ENCODE peak calls at places on chromosomes 5 and 9, in five cellular contexts. I is fibroblast of lung; N is upper lobe of left lung; A is CD8-positive, alpha-beta memory T cell; H is aorta. C is an unnamed sample.

GRCh38 chr5:123787136-123787535 is 275.2 kb downstream of the CSNK1G3 start:
- DNase-seq in H (no peak), N (no peak), I (no peak), A (no peak), C (no peak)

GRCh38 chr5:172531704-172532026 is 77.3 kb upstream of the SH3PXD2B start:
- DNase-seq in A (no peak), H (no peak), N (no peak), I (no peak), C (no peak)

GRCh38 chr9:104118916-104119315 is 24.8 kb downstream of the SMC2 start:
- DNase-seq in A (no peak), N (no peak), I (no peak), H (no peak), C (no peak)

GRCh38 chr9:77183581-77183980 is 6.2 kb downstream of the VPS13A start:
- DNase-seq in N (no peak), H (no peak), I (no peak), A (no peak), C (no peak)

GRCh38 chr5:1415059-1415425 is 30.2 kb downstream of the SLC6A3 start:
- DNase-seq in I (no peak), H (peak; percentile 59), A (no peak), N (no peak), C (no peak)

GRCh38 chr9:77953590-77953989 is 78.0 kb downstream of the GNAQ start:
- DNase-seq in H (no peak), I (peak; percentile 28), N (no peak), A (no peak), C (no peak)

GRCh38 chr9:127133739-127134167 is 11.3 kb upstream of the ANGPTL2 start:
- DNase-seq in H (peak; percentile 83), I (peak; percentile 87), N (peak; percentile 50), A (no peak), C (peak; percentile 95)

GRCh38 chr5:27908341-27908740 is 870.0 kb upstream of the CDH9 start:
- DNase-seq in I (no peak), A (no peak), H (no peak), N (no peak), C (no peak)

GRCh38 chr5:157820593-157821252 is 38.2 kb downstream of the CLINT1 start:
- DNase-seq in A (peak; percentile 19), N (no peak), I (peak; percentile 75), H (no peak), C (no peak)

GRCh38 chr5:109690456-109691247 is 925 bp downstream of the MAN2A1 start:
- DNase-seq in H (peak; percentile 90), A (peak; percentile 69), I (peak; percentile 90), N (peak; percentile 92), C (peak; percentile 95)

GRCh38 chr9:113818391-113818790 is 57.7 kb upstream of the ZNF618 start:
- DNase-seq in A (no peak), I (no peak), H (no peak), N (no peak), C (no peak)

GRCh38 chr5:164742025-164742424 is 1236.6 kb downstream of the MAT2B start:
- DNase-seq in A (peak; percentile 21), I (no peak), N (no peak), H (no peak), C (no peak)

GRCh38 chr5:107157811-107158210 is 512.9 kb downstream of the EFNA5 start:
- DNase-seq in A (no peak), N (no peak), I (no peak), H (no peak), C (no peak)

GRCh38 chr9:136494531-136495215 is 11.8 kb upstream of the SEC16A start:
- DNase-seq in N (peak; percentile 73), A (no peak), I (no peak), H (no peak), C (peak; percentile 98)

GRCh38 chr5:55636711-55637110 is 75.4 kb downstream of the SLC38A9 start:
- DNase-seq in H (no peak), N (no peak), I (peak; percentile 59), A (no peak), C (peak; percentile 48)

GRCh38 chr9:92666912-92667532 is 2.9 kb downstream of the IPPK start:
- DNase-seq in N (no peak), I (no peak), A (no peak), H (no peak), C (peak; percentile 50)

GRCh38 chr9:15711531-15712295 is 158.9 kb downstream of the CCDC171 start:
- DNase-seq in H (no peak), A (no peak), N (no peak), I (peak; percentile 72), C (peak; percentile 36)

GRCh38 chr9:97388721-97389238 is 23.1 kb upstream of the TDRD7 start:
- DNase-seq in A (no peak), I (no peak), N (no peak), H (no peak), C (peak; percentile 89)

GRCh38 chr9:82499337-82499736 is 510.8 kb downstream of the SPATA31D1 start:
- DNase-seq in A (no peak), I (no peak), H (no peak), N (no peak), C (no peak)

GRCh38 chr5:143219696-143220095 is 183.8 kb downstream of the NR3C1 start:
- DNase-seq in I (no peak), H (no peak), N (no peak), A (no peak), C (no peak)

GRCh38 chr9:36142510-36143161 is 6.1 kb downstream of the GLIPR2 start:
- DNase-seq in I (no peak), H (no peak), N (no peak), A (no peak), C (peak; percentile 72)

GRCh38 chr9:36140086-36141084 is 3.9 kb downstream of the GLIPR2 start:
- DNase-seq in N (no peak), H (no peak), I (no peak), A (peak; percentile 29), C (peak; percentile 66)

GRCh38 chr9:36141761-36142160 is 5.2 kb downstream of the GLIPR2 start:
- DNase-seq in A (no peak), I (no peak), H (no peak), N (no peak), C (no peak)

GRCh38 chr9:36143242-36143641 is 6.7 kb downstream of the GLIPR2 start:
- DNase-seq in N (no peak), H (peak; percentile 56), I (no peak), A (no peak), C (no peak)

DNA sequence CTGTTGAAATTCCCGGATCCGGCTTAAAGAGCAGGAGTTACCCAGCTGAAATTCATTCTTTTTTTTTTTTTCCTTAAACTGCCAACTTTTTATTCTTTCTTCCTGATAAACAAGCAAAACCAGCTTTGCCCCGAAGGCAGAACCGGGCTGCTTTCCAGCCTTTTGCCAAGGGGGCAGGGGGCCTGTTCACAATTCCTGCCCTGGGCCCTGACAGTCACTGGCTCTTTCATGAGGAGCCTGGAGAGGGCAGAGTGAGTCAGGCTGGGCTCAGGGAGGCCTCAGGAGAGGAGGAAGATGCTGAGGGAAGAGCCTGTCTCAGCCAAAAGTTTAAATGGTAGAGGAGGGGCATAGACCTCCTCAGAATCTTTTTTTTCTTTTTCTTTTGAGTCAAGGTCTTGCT is 4.8 kb downstream of the GLIPR2 start:
- DNase-seq in H (no peak), A (no peak), I (peak; percentile 48), N (no peak), C (peak; percentile 86)
- H3K27ac ChIP-seq in H (no peak overlapping the region), A (no peak overlapping the region), I (no peak overlapping the region), N (peak overlapping the region; percentile 94), C (no peak overlapping the region)

GRCh38 chr5:71757590-71758543 is 38.8 kb downstream of the CARTPT start:
- DNase-seq in I (peak; percentile 81), H (peak; percentile 75), N (no peak), A (peak; percentile 41), C (peak; percentile 42)
- H3K4me3 ChIP-seq in I (no peak overlapping the region), H (no peak overlapping the region), N (peak overlapping the region; percentile 19), A (no peak overlapping the region), C (peak overlapping the region; percentile 32)

GRCh38 chr9:85941617-85941930 is 628 bp downstream of the NAA35 start:
- DNase-seq in I (no peak), H (no peak), N (no peak), A (no peak), C (peak; percentile 55)

GRCh38 chr9:85943757-85944430 is 2.9 kb downstream of the NAA35 start:
- DNase-seq in A (no peak), I (no peak), N (no peak), H (no peak), C (no peak)

GRCh38 chr9:85941966-85942912 is 1.3 kb downstream of the NAA35 start:
- DNase-seq in I (peak; percentile 11), A (no peak), N (no peak), H (no peak), C (no peak)

GRCh38 chr9:85942913-85943729 is 2.2 kb downstream of the NAA35 start:
- DNase-seq in I (no peak), N (no peak), H (no peak), A (no peak), C (no peak)

GRCh38 chr9:85944672-85945071 is 3.7 kb downstream of the NAA35 start:
- DNase-seq in I (no peak), N (no peak), A (no peak), H (no peak), C (no peak)
- H3K36me3 ChIP-seq in I (peaks cover 2% of the 10 kb centered on the region), N (peaks cover 5% of the 10 kb centered on the region), A (no peaks in the 10 kb centered on the region), H (no peaks in the 10 kb centered on the region), C (peaks cover 22% of the 10 kb centered on the region)

DNA sequence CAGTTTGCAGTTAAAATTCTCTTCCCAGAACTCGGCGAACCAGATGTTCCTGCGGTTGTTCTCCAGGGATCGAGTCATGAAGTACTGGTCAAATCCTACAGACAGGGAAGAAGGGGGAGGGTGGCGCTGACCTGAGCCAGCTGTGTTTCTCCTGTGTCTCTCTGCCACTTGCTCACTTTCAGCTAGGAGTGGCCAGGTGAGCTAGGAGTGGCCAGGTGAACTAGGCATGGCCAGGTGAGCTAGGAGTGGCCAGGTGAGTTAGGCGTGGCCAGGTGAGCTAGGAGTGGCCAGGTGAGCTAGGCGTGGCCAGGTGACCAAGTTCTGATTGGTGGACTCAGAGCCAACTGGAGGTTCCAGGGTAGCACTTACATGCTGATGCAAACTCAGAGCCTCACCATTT is 5.8 kb downstream of the GRM6 start:
- DNase-seq in I (no peak), A (no peak), H (no peak), N (no peak), C (peak; percentile 72)
- H3K27ac ChIP-seq in I (no peak overlapping the region), A (no peak overlapping the region), H (no peak overlapping the region), N (no peak overlapping the region), C (no peak overlapping the region)

DNA sequence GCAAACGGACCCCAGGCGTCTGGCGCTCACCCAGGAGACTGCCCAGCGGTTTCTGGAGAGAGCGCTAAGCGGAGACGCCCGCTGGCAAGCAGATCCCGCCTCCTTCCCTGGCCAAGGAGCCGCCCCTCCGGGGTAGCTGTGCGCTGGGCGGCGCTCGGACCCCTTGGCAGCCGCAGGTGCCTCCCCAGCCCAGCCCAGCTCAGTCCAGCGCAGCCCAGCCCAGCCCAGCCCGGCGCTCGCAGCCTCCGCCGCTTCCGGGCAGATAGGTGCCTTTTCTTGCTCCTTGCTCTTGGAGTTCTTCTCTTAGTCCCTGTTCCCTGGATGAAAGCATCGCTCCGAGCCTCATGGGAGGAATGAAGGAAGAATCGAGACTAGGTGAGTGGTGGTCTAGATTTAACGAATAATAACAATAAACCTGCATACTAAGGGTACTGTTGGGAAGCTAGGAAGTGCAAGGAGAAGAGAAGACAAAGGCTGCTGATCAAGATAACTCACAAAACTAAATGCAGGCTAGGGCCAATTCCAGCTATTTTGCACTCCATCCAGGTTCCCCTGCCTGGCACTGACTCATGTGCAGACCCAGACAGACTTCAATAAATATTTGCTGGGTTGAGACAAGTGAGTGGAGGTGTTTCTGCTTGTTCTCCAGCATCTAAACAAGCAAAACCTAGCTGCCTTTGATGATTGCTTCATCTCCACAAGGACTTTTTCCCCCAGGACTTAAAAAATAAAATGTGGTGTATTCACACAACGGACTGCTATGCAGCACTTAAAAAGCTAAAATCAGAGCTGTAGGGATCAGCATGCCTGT is at the start of gene STK32A:
- DNase-seq in I (peak; percentile 10), A (no peak), N (peak; percentile 92), H (peak; percentile 91), C (peak; percentile 83)
- H3K4me3 ChIP-seq in I (peak within 1 kb of the TSS; percentile 39), A (no peak within 1 kb of the TSS), N (peak within 1 kb of the TSS; percentile 60), H (peak within 1 kb of the TSS; percentile 65), C (peak within 1 kb of the TSS; percentile 71)